ENCODE peak calls at places on chromosomes 2 and 18, in seven cellular contexts. V is GM12891; L is neuronal stem cell; P is COR-L47; T is AG09309; B is psoas muscle; N is CD4-positive, CD25-positive, alpha-beta regulatory T cell. Y is an unnamed sample.

GRCh38 chr2:66439291-66440010 is 4.5 kb downstream of the MEIS1 start:
- DNase-seq in V (no peak), L (no peak), P (no peak), T (no peak), B (peak), N (no peak), Y (no peak)

GRCh38 chr2:29878898-29879297 is 42.5 kb downstream of the ALK start:
- DNase-seq in V (no peak), L (no peak), P (no peak), T (no peak), B (no peak), N (no peak), Y (no peak)

GRCh38 chr2:136168605-136169210 is 50.8 kb upstream of the CXCR4 start:
- DNase-seq in V (no peak), L (peak), P (no peak), T (no peak), B (no peak), N (no peak), Y (no peak)

GRCh38 chr2:217118559-217118958 is 258.7 kb upstream of the TNP1 start:
- DNase-seq in V (no peak), L (no peak), P (no peak), T (no peak), B (no peak), N (no peak), Y (no peak)

GRCh38 chr2:237875234-237876055 is 16.0 kb downstream of the RAMP1 start:
- DNase-seq in V (no peak), L (no peak), P (no peak), T (no peak), B (peak), N (no peak), Y (no peak)

GRCh38 chr2:217393585-217394032 is 533.7 kb upstream of the TNP1 start:
- DNase-seq in V (no peak), L (no peak), P (no peak), T (peak), B (peak), N (no peak), Y (no peak)

GRCh38 chr2:68387408-68388350 is 22.6 kb downstream of the PLEK start:
- DNase-seq in V (no peak), L (no peak), P (no peak), T (no peak), B (no peak), N (peak), Y (peak)

GRCh38 chr2:193837368-193837767 is 1642.6 kb upstream of the TMEFF2 start:
- DNase-seq in V (no peak), L (no peak), P (no peak), T (peak), B (no peak), N (no peak), Y (no peak)

GRCh38 chr2:84879595-84880394 is 1.1 kb downstream of the TRABD2A start:
- DNase-seq in V (peak), L (no peak), P (no peak), T (no peak), B (no peak), N (no peak), Y (peak)

GRCh38 chr2:168811670-168812069 is 9.2 kb downstream of the NOSTRIN start:
- DNase-seq in V (no peak), L (no peak), P (no peak), T (no peak), B (no peak), N (no peak), Y (no peak)

GRCh38 chr2:200466703-200467418 is 43.0 kb downstream of the KCTD18 start:
- DNase-seq in V (no peak), L (no peak), P (no peak), T (peak), B (peak), N (peak), Y (no peak)

GRCh38 chr2:46010925-46011490 is 286.2 kb upstream of the EPAS1 start:
- DNase-seq in V (no peak), L (no peak), P (peak), T (no peak), B (no peak), N (peak), Y (no peak)

GRCh38 chr2:62334440-62335058 is 138.6 kb downstream of the B3GNT2 start:
- DNase-seq in V (no peak), L (no peak), P (no peak), T (no peak), B (no peak), N (no peak), Y (no peak)

GRCh38 chr2:226608393-226608955 is 191.1 kb downstream of the IRS1 start:
- DNase-seq in V (no peak), L (no peak), P (no peak), T (no peak), B (no peak), N (no peak), Y (no peak)

GRCh38 chr18:48815581-48816324 is 135.0 kb downstream of the SMAD7 start:
- DNase-seq in V (no peak), L (no peak), P (no peak), T (no peak), B (peak), N (no peak), Y (no peak)

GRCh38 chr2:40457846-40458245 is 6.0 kb upstream of the SLC8A1 start:
- DNase-seq in V (no peak), L (no peak), P (no peak), T (no peak), B (no peak), N (no peak), Y (no peak)

GRCh38 chr2:191247381-191248057 is 2.3 kb downstream of the MYO1B start:
- DNase-seq in V (no peak), L (no peak), P (no peak), T (peak), B (no peak), N (no peak), Y (no peak)

GRCh38 chr18:29491907-29492306 is 1315.0 kb upstream of the CDH2 start:
- DNase-seq in V (no peak), L (no peak), P (no peak), T (no peak), B (no peak), N (no peak), Y (no peak)

GRCh38 chr2:100741880-100742814 is 77.8 kb upstream of the NPAS2 start:
- DNase-seq in V (no peak), L (no peak), P (no peak), T (peak), B (no peak), N (no peak), Y (no peak)

GRCh38 chr2:42191285-42192009 is 22.3 kb downstream of the EML4 start:
- DNase-seq in V (no peak), L (no peak), P (no peak), T (no peak), B (no peak), N (no peak), Y (no peak)

GRCh38 chr2:228016402-228016801 is 145.0 kb downstream of the DAW1 start:
- DNase-seq in V (no peak), L (no peak), P (no peak), T (no peak), B (no peak), N (no peak), Y (no peak)

GRCh38 chr18:46293699-46294300 is 189.6 kb downstream of the HAUS1 start:
- DNase-seq in V (no peak), L (no peak), P (no peak), T (no peak), B (no peak), N (no peak), Y (no peak)

GRCh38 chr18:75811156-75811555 is 383.7 kb upstream of the SMIM21 start:
- DNase-seq in V (no peak), L (no peak), P (peak), T (no peak), B (no peak), N (no peak), Y (no peak)

GRCh38 chr2:58063641-58064040 is 17.0 kb downstream of the VRK2 start:
- DNase-seq in V (no peak), L (no peak), P (no peak), T (peak), B (no peak), N (no peak), Y (no peak)

GRCh38 chr18:48409591-48410094 is 460 bp upstream of the ZBTB7C start:
- DNase-seq in V (no peak), L (no peak), P (peak), T (no peak), B (peak), N (no peak), Y (no peak)

GRCh38 chr2:161124186-161124585 is 36.0 kb upstream of the TANK start:
- DNase-seq in V (no peak), L (no peak), P (no peak), T (no peak), B (no peak), N (no peak), Y (no peak)

GRCh38 chr18:31049189-31049588 is 6.6 kb upstream of the DSC3 start:
- DNase-seq in V (no peak), L (no peak), P (peak), T (no peak), B (no peak), N (no peak), Y (no peak)

GRCh38 chr2:119156891-119157773 is 1.4 kb downstream of the C1QL2 start:
- DNase-seq in V (no peak), L (no peak), P (no peak), T (no peak), B (no peak), N (no peak), Y (no peak)

GRCh38 chr2:200378652-200379290 is 72.3 kb downstream of the SPATS2L start:
- DNase-seq in V (no peak), L (no peak), P (no peak), T (peak), B (no peak), N (no peak), Y (no peak)

Y was measured in GM12864.